ENCODE peak calls at places on chromosomes 6 and 20, in eight cellular contexts. K is tibial nerve, J is heart left ventricle, T is endothelial cell of umbilical vein, L is GM12878, V is transverse colon, M is breast epithelium, W is H54. I is an unnamed sample.

GRCh38 chr6:123715243-123715863 is 78.6 kb upstream of the TRDN start:
- DNase-seq in V (no peak), T (peak), K (peak), L (no peak), J (no peak), M (no peak), W (no peak), I (no peak)

GRCh38 chr20:58374906-58375760 is 13.9 kb upstream of the VAPB start:
- DNase-seq in K (no peak), L (no peak), W (no peak), T (peak), M (no peak), V (no peak), J (no peak), I (no peak)

GRCh38 chr6:53328375-53328774 is 20.4 kb downstream of the ELOVL5 start:
- DNase-seq in V (no peak), K (no peak), L (no peak), T (no peak), W (no peak), M (no peak), J (no peak), I (no peak)

GRCh38 chr6:48074368-48074767 is 36.6 kb downstream of the PTCHD4 start:
- DNase-seq in W (no peak), V (no peak), J (no peak), M (no peak), T (no peak), K (no peak), L (no peak), I (no peak)

GRCh38 chr20:4720977-4721349 is 746 bp upstream of the PRND start:
- DNase-seq in L (no peak), T (no peak), V (no peak), K (no peak), W (no peak), J (no peak), M (no peak), I (no peak)

GRCh38 chr6:169783971-169784930 is 32.8 kb downstream of the ERMARD start:
- DNase-seq in K (no peak), T (no peak), V (no peak), J (no peak), W (no peak), L (no peak), M (no peak), I (no peak)

GRCh38 chr20:33287884-33288283 is 4.9 kb downstream of the BPIFB1 start:
- DNase-seq in T (no peak), M (no peak), V (no peak), L (no peak), K (no peak), J (no peak), W (no peak), I (no peak)

GRCh38 chr6:72865467-72865866 is 243.6 kb downstream of the KCNQ5 start:
- DNase-seq in W (no peak), L (no peak), K (no peak), V (no peak), M (no peak), J (no peak), T (no peak), I (no peak)

GRCh38 chr6:137271245-137272183 is 52.3 kb upstream of the IFNGR1 start:
- DNase-seq in M (no peak), W (no peak), L (no peak), K (no peak), J (no peak), V (no peak), T (peak), I (no peak)

GRCh38 chr6:40256831-40257230 is 322.6 kb upstream of the MOCS1 start:
- DNase-seq in J (no peak), M (no peak), L (no peak), T (no peak), K (no peak), V (no peak), W (no peak), I (no peak)

GRCh38 chr6:137403443-137403842 is 90.8 kb downstream of the OLIG3 start:
- DNase-seq in M (no peak), V (no peak), T (no peak), J (no peak), L (no peak), K (no peak), W (no peak), I (no peak)

GRCh38 chr20:47985092-47985850 is 200.0 kb upstream of the SULF2 start:
- DNase-seq in K (no peak), M (no peak), T (peak), V (no peak), W (peak), J (no peak), L (no peak), I (peak)

GRCh38 chr20:39029324-39029820 is 67.2 kb downstream of the DHX35 start:
- DNase-seq in M (no peak), L (no peak), W (no peak), J (no peak), T (no peak), V (no peak), K (no peak), I (no peak)

GRCh38 chr6:19153270-19153980 is 683.7 kb upstream of the ID4 start:
- DNase-seq in K (no peak), L (no peak), T (no peak), M (no peak), W (no peak), V (no peak), J (no peak), I (no peak)

GRCh38 chr6:70221025-70221714 is 81.7 kb downstream of the COL9A1 start:
- DNase-seq in W (no peak), J (no peak), V (no peak), M (no peak), T (peak), K (no peak), L (no peak), I (no peak)

GRCh38 chr20:5390719-5391118 is 74.0 kb upstream of the PROKR2 start:
- DNase-seq in W (no peak), J (no peak), T (no peak), K (no peak), L (no peak), V (no peak), M (no peak), I (no peak)

GRCh38 chr6:118761643-118762042 is 110.3 kb upstream of the CEP85L start:
- DNase-seq in L (no peak), T (no peak), W (no peak), J (no peak), V (no peak), M (no peak), K (no peak), I (no peak)

GRCh38 chr6:118203421-118204000 is 296.4 kb downstream of the SLC35F1 start:
- DNase-seq in V (no peak), K (no peak), T (no peak), L (no peak), M (no peak), W (no peak), J (no peak), I (no peak)

GRCh38 chr20:43584448-43585138 is 6.1 kb upstream of the IFT52 start:
- DNase-seq in M (no peak), T (no peak), L (no peak), K (no peak), V (no peak), J (no peak), W (no peak), I (no peak)

GRCh38 chr6:135102191-135102590 is 47.6 kb upstream of the HBS1L start:
- DNase-seq in K (no peak), L (no peak), V (no peak), W (no peak), M (no peak), J (no peak), T (no peak), I (no peak)

DNA sequence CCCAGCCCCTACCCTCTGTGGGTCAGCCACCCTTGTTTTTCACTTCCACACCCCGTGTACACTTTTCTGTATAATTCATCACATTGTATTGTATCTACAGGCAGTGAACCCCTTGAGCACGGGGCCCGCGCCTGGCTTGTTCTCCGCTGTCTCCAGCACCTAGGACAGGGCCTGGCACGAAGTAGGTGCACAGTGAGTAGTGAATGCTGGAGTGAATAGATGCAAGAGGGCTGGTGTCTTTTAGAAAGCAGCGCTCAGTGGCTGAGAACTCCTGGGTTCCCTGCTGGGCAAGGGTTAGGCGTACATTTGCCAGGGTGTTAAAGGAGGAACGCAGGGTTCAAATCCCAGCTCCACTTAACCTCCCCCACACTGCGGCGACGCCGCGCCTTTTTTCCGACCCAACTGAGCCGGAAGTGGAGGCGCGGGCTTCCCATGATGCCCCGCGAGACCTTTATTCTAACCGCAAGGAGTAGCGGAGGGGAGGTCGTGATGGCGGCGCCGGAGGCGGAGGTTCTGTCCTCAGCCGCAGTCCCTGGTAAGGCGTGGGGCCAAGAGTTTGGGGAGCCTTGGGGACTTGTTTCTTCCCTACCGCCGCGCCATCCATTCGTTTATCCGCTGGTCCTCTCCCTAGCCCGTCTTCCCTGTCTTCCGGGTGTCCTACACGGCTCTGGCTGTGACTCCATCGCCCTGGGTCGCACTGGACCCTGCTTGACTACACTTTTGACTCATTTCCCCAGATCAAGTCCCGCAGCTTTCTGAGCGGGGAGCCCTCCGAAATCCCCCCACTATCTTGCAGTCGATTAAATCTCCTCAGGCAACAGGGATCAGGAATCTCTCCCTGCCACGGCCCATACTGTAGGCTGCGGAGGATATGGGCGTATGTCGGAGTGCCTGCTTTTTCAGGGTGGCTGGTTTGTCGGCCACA is at the start of gene MAD2L1BP:
- DNase-seq in M (peak), L (peak), T (peak), W (peak), K (peak), J (peak), V (peak), I (peak)
- TF ChIP-seq POLR2A in M (peak), L (peak), T (peak), W (peak), K (peak), J (peak), V (peak), I (no peak)

GRCh38 chr6:85449818-85450577 is at the start of gene NT5E:
- DNase-seq in W (peak), J (peak), K (peak), M (peak), T (peak), L (no peak), V (peak), I (peak)
- TF ChIP-seq POLR2A in W (peak), J (no peak), K (peak), M (no peak), T (peak), L (peak), V (peak), I (no peak)

DNA sequence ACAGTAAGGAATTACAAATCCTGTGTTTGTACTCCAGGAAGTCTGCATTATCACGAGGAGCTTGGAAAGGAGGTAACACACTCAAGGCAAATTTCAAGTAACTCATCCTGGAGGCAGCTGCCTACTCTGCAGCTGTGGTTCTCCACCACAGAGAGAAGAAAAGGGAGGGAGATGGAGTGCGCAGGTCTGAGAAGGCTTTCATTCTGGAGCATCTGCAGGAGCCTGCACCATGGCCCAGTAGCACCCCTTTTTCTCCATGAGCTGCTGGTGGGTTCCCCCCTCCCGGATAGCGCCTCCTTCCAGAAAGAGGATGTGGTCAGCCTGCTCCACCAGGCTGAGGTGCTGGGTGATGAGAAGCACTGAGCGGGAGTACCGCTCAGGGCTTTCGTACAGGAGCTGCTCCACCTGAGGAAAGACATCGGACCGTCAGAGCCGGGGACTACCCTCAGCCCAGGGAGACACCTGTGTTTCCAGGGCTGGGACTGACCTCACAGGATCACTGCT is 1.6 kb upstream of the PSMB8 start:
- DNase-seq in L (no peak), W (no peak), K (no peak), J (no peak), V (peak), T (no peak), M (no peak), I (no peak)
- TF ChIP-seq POLR2A in L (peak), W (no peak), K (no peak), J (no peak), V (no peak), T (no peak), M (no peak), I (no peak)

GRCh38 chr20:31720486-31721407 is 1.9 kb downstream of the BCL2L1 start:
- DNase-seq in W (no peak), T (peak), K (no peak), V (peak), L (no peak), J (no peak), M (no peak), I (no peak)
- TF ChIP-seq POLR2A in W (no peak), T (no peak), K (no peak), V (peak), L (no peak), J (no peak), M (no peak), I (no peak)